ENCODE peak calls at places on chromosomes 2 and 18, in six cellular contexts. M, J, T, Y, R and K are unnamed samples.

GRCh38 chr2:140586379-140586778 is 1544.4 kb downstream of the LRP1B start:
- DNase-seq in M (no peak), J (no peak), T (peak), Y (no peak), R (no peak), K (no peak)

GRCh38 chr2:192969055-192969454 is 774.3 kb upstream of the TMEFF2 start:
- DNase-seq in M (no peak), J (no peak), T (no peak), Y (no peak), R (no peak), K (no peak)

GRCh38 chr18:12008181-12008767 is 27.0 kb downstream of the IMPA2 start:
- DNase-seq in M (no peak), J (no peak), T (no peak), Y (no peak), R (no peak), K (no peak)

GRCh38 chr2:86025229-86025820 is 80.4 kb downstream of the POLR1A start:
- DNase-seq in M (no peak), J (peak), T (no peak), Y (no peak), R (no peak), K (no peak)

GRCh38 chr18:75213610-75214009 is 3.0 kb downstream of the TSHZ1 start:
- DNase-seq in M (peak), J (no peak), T (no peak), Y (no peak), R (no peak), K (peak)

GRCh38 chr2:98514879-98515570 is 70.4 kb downstream of the INPP4A start:
- DNase-seq in M (peak), J (no peak), T (peak), Y (no peak), R (no peak), K (no peak)

GRCh38 chr2:210269148-210269547 is 43.9 kb upstream of the ACADL start:
- DNase-seq in M (no peak), J (no peak), T (no peak), Y (no peak), R (no peak), K (no peak)

GRCh38 chr2:10811552-10811951 is 1.0 kb downstream of the PDIA6 start:
- DNase-seq in M (no peak), J (no peak), T (no peak), Y (no peak), R (no peak), K (no peak)

GRCh38 chr2:55056024-55056521 is 5.8 kb upstream of the RTN4 start:
- DNase-seq in M (no peak), J (no peak), T (no peak), Y (no peak), R (no peak), K (no peak)

GRCh38 chr2:28389399-28390240 is 3.0 kb upstream of the FOSL2 start:
- DNase-seq in M (no peak), J (no peak), T (no peak), Y (no peak), R (no peak), K (no peak)

GRCh38 chr2:42793314-42794270 is 1.2 kb upstream of the HAAO start:
- DNase-seq in M (no peak), J (no peak), T (no peak), Y (peak), R (no peak), K (no peak)

DNA sequence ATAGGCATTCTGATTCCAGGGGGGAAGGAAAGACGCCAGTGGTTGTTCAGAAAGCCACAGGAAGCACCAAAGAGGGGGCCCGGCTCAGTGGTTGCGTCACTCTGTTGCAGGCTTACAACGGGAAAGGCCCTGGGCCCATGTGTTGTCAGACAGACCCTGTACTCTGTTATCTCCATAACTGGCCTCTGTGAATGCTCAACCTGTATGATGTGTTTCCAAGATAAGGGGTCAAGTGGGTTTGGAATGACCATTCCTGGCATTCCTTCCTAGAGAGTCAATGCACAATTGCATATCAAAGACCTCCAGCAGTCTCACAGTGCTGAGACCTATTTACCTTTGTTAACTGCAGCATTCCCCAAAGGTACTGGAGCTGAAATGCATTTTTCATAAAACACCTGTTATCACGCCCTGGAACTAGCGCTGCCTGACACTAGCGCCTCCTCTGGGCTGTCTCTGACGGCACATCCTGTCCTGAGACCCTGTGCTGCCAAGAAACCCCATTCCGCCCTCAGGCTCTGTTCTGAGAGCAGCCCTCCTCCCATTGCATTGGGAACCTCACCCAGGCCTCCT is 13.2 kb upstream of the LRRFIP1 start:
- DNase-seq in M (no peak), J (no peak), T (no peak), Y (no peak), R (no peak), K (no peak)
- TF ChIP-seq CTCF in M (peak), J (no peak), T (no peak), Y (no peak), R (no peak), K (peak)

GRCh38 chr18:67104700-67105284 is 411.7 kb downstream of the DSEL start:
- DNase-seq in M (peak), J (no peak), T (peak), Y (peak), R (peak), K (no peak)
- TF ChIP-seq CTCF in M (peak), J (no peak), T (peak), Y (peak), R (peak), K (peak)

GRCh38 chr18:52007109-52007508 is 332.9 kb upstream of the DCC start:
- DNase-seq in M (no peak), J (no peak), T (no peak), Y (no peak), R (no peak), K (no peak)
- TF ChIP-seq CTCF in M (no peak), J (no peak), T (peak), Y (no peak), R (no peak), K (no peak)

GRCh38 chr2:126894585-126895182 is 4.0 kb upstream of the TEX51 start:
- DNase-seq in M (no peak), J (peak), T (no peak), Y (no peak), R (no peak), K (no peak)

GRCh38 chr2:126893606-126894005 is 5.1 kb upstream of the TEX51 start:
- DNase-seq in M (no peak), J (no peak), T (no peak), Y (no peak), R (no peak), K (no peak)

GRCh38 chr2:126893153-126893552 is 5.5 kb upstream of the TEX51 start:
- DNase-seq in M (no peak), J (peak), T (no peak), Y (no peak), R (no peak), K (no peak)

GRCh38 chr2:126895336-126895735 is 3.4 kb upstream of the TEX51 start:
- DNase-seq in M (no peak), J (no peak), T (no peak), Y (no peak), R (no peak), K (no peak)

GRCh38 chr2:126894082-126894481 is 4.6 kb upstream of the TEX51 start:
- DNase-seq in M (no peak), J (peak), T (no peak), Y (no peak), R (no peak), K (no peak)
- TF ChIP-seq CTCF in M (no peak), J (no peak), T (no peak), Y (no peak), R (no peak), K (no peak)

GRCh38 chr2:129912066-129912820 is 67.2 kb upstream of the RAB6C start:
- DNase-seq in M (no peak), J (no peak), T (no peak), Y (no peak), R (no peak), K (no peak)
- TF ChIP-seq CTCF in M (no peak), J (no peak), T (no peak), Y (no peak), R (no peak), K (no peak)

GRCh38 chr2:216012133-216012829 is 1.1 kb downstream of the MREG start:
- DNase-seq in M (peak), J (no peak), T (peak), Y (no peak), R (no peak), K (no peak)
- TF ChIP-seq CTCF in M (no peak), J (no peak), T (peak), Y (no peak), R (no peak), K (no peak)

GRCh38 chr2:9415770-9416169 is 7.6 kb downstream of the ITGB1BP1 start:
- DNase-seq in M (no peak), J (no peak), T (no peak), Y (no peak), R (no peak), K (no peak)

GRCh38 chr2:9408641-9409151 is 14.6 kb downstream of the ITGB1BP1 start:
- DNase-seq in M (no peak), J (no peak), T (peak), Y (peak), R (no peak), K (no peak)

GRCh38 chr2:9410108-9410507 is 13.2 kb downstream of the ITGB1BP1 start:
- DNase-seq in M (no peak), J (no peak), T (no peak), Y (no peak), R (no peak), K (no peak)

GRCh38 chr2:9416267-9416961 is 6.9 kb downstream of the ITGB1BP1 start:
- DNase-seq in M (no peak), J (no peak), T (peak), Y (no peak), R (no peak), K (no peak)

GRCh38 chr2:9412756-9413155 is 10.6 kb downstream of the ITGB1BP1 start:
- DNase-seq in M (no peak), J (no peak), T (no peak), Y (no peak), R (no peak), K (no peak)
- TF ChIP-seq CTCF in M (no peak), J (no peak), T (no peak), Y (no peak), R (no peak), K (no peak)

GRCh38 chr18:63515279-63515678 is 26.9 kb upstream of the SERPINB12 start:
- DNase-seq in M (no peak), J (no peak), T (no peak), Y (no peak), R (no peak), K (no peak)
- TF ChIP-seq CTCF in M (peak), J (no peak), T (no peak), Y (no peak), R (no peak), K (peak)